ENCODE peak calls at places on chromosomes 12 and 14, in five cellular contexts. Y, H, V, X and O are unnamed samples.

GRCh38 chr14:79899610-79900009 is 311.7 kb downstream of the DIO2 start:
- DNase-seq in Y (no peak), X (no peak), H (no peak), V (no peak), O (no peak)

GRCh38 chr12:116484807-116485206 is 74.4 kb upstream of the MAP1LC3B2 start:
- DNase-seq in V (no peak), Y (no peak), X (no peak), H (no peak), O (no peak)

GRCh38 chr14:102026934-102027333 is 59.9 kb downstream of the HSP90AA1 start:
- DNase-seq in Y (no peak), H (no peak), X (no peak), V (no peak), O (no peak)

GRCh38 chr12:93468008-93468371 is 676 bp downstream of the MRPL42 start:
- DNase-seq in V (no peak), X (no peak), Y (no peak), H (no peak), O (no peak)

GRCh38 chr12:89356069-89356665 is 3.9 kb upstream of the DUSP6 start:
- DNase-seq in H (no peak), X (no peak), Y (no peak), V (no peak), O (no peak)

GRCh38 chr14:89428556-89429196 is 11.6 kb upstream of the FOXN3 start:
- DNase-seq in X (no peak), V (no peak), Y (no peak), H (no peak), O (peak; percentile 64)

GRCh38 chr12:124306686-124307555 is 12.0 kb downstream of the RFLNA start:
- DNase-seq in V (no peak), Y (no peak), H (no peak), X (no peak), O (no peak)

GRCh38 chr12:123938679-123939480 is 33.8 kb downstream of the CCDC92 start:
- DNase-seq in H (peak; percentile 74), Y (no peak), X (no peak), V (no peak), O (peak; percentile 76)

GRCh38 chr14:104869669-104870367 is 4.8 kb downstream of the CEP170B start:
- DNase-seq in V (no peak), X (no peak), H (no peak), Y (no peak), O (no peak)

GRCh38 chr12:113165521-113166450 is 16.3 kb downstream of the CFAP73 start:
- DNase-seq in X (no peak), H (no peak), Y (no peak), V (no peak), O (no peak)

GRCh38 chr12:92170050-92170449 is 24.4 kb upstream of the BTG1 start:
- DNase-seq in X (no peak), Y (no peak), V (no peak), H (no peak), O (no peak)

GRCh38 chr12:124827588-124828184 is 36.0 kb downstream of the SCARB1 start:
- DNase-seq in X (peak; percentile 69), Y (no peak), H (no peak), V (no peak), O (no peak)

GRCh38 chr12:72546106-72546505 is 273.9 kb downstream of the TRHDE start:
- DNase-seq in X (no peak), V (no peak), H (no peak), Y (no peak), O (no peak)

GRCh38 chr12:3313655-3314305 is 177.2 kb upstream of the PRMT8 start:
- DNase-seq in Y (peak; percentile 23), V (peak; percentile 28), H (no peak), X (no peak), O (peak; percentile 73)

GRCh38 chr12:1618489-1618888 is 10.5 kb upstream of the WNT5B start:
- DNase-seq in V (peak; percentile 14), X (no peak), H (no peak), Y (no peak), O (no peak)

GRCh38 chr12:45355750-45356149 is 139.9 kb downstream of the ANO6 start:
- DNase-seq in Y (no peak), H (no peak), X (no peak), V (no peak), O (no peak)

GRCh38 chr12:48865141-48865440 is 579 bp downstream of the RND1 start:
- DNase-seq in V (no peak), H (no peak), Y (no peak), X (no peak), O (peak; percentile 56)

GRCh38 chr12:64968989-64969819 is 144.8 kb downstream of the TBC1D30 start:
- DNase-seq in Y (no peak), V (peak; percentile 43), X (no peak), H (no peak), O (no peak)

GRCh38 chr14:70771781-70772212 is 37.5 kb downstream of the MAP3K9 start:
- DNase-seq in V (no peak), X (no peak), Y (no peak), H (peak; percentile 54), O (peak; percentile 34)

GRCh38 chr12:104669851-104670337 is 213.1 kb downstream of the CHST11 start:
- DNase-seq in X (no peak), Y (no peak), H (no peak), V (peak; percentile 63), O (no peak)

GRCh38 chr14:76236172-76237130 is 84.7 kb downstream of the GPATCH2L start:
- DNase-seq in V (no peak), H (no peak), Y (no peak), X (no peak), O (no peak)

GRCh38 chr14:74437654-74438053 is 11.6 kb upstream of the SYNDIG1L start:
- DNase-seq in H (peak; percentile 49), X (no peak), Y (no peak), V (peak; percentile 13), O (no peak)

GRCh38 chr12:31228811-31229792 is 96.8 kb downstream of the SINHCAF start:
- DNase-seq in Y (no peak), H (no peak), V (no peak), X (no peak), O (no peak)

GRCh38 chr14:103516426-103517171 is 6.0 kb downstream of the CKB start:
- DNase-seq in V (no peak), H (no peak), X (no peak), Y (no peak), O (no peak)

GRCh38 chr12:132171293-132171967 is 27.2 kb downstream of the NOC4L start:
- DNase-seq in X (no peak), V (no peak), H (no peak), Y (no peak), O (no peak)

GRCh38 chr12:132804426-132804861 is 24.2 kb downstream of the GOLGA3 start:
- DNase-seq in Y (no peak), H (no peak), V (no peak), X (peak; percentile 48), O (peak; percentile 83)

GRCh38 chr12:125983094-125983783 is 918.0 kb downstream of the AACS start:
- DNase-seq in V (no peak), Y (peak; percentile 95), H (peak; percentile 94), X (peak; percentile 90), O (peak; percentile 98)

GRCh38 chr12:5988659-5989116 is 43.6 kb upstream of the ANO2 start:
- DNase-seq in X (peak; percentile 83), H (peak; percentile 86), Y (peak; percentile 65), V (peak; percentile 72), O (peak; percentile 94)

DNA sequence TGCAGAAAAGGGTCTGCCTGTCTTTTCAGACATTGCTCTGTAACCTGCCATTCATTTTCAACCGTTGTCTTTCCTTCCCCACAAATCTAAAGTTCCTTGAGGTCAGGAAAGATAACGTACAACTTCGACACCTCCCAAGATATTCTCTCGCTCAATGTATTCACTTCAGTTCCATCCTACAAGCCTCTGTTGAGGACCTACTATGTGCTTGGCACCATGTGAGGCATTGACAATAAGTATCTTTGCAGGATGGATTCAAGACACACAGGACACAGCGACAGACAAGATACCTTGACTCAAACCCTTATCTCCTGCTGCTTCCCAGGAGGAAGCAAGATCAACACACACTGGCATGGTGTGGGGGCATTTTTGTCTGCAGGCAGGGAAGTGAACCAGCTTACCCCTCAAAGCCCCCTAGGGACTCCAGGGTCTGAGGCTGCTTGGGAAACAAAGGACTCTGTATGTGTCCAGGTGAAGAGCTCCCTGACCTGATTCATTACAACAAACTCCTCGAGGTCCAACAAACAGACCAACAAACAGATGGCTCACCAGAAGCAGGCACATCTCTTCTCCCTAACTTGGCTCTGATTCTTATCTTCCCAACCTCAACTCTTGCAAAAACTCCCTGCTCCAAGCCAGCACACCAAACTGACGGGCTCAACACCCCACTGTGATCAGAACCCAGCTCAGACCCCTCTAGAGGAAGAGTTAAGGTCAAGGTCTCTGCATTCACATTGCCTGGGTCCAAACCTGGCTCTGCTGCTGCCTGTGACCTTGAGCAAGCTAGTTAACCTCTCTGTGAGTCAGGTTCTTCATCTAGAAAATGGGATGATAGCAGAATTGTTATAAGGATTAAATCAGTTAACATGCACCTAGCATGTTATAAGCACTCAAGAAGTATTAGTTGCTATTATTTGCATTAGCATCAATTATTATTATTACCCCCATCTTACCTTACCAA is 6.3 kb downstream of the NUAK1 start:
- DNase-seq in H (no peak), V (no peak), X (no peak), Y (no peak), O (no peak)
- H3K4ac ChIP-seq in H (no peak overlapping the region), V (peak overlapping the region; percentile 29), X (peak overlapping the region; percentile 72), Y (no peak overlapping the region), O (peak overlapping the region; percentile 8)

GRCh38 chr14:65627315-65627714 is 214.8 kb downstream of the FUT8 start:
- DNase-seq in X (no peak), V (no peak), Y (no peak), H (no peak), O (no peak)
- H2BK12ac ChIP-seq in X (no peak overlapping the region), V (no peak overlapping the region), Y (no peak overlapping the region), H (no peak overlapping the region), O (no peak overlapping the region)

DNA sequence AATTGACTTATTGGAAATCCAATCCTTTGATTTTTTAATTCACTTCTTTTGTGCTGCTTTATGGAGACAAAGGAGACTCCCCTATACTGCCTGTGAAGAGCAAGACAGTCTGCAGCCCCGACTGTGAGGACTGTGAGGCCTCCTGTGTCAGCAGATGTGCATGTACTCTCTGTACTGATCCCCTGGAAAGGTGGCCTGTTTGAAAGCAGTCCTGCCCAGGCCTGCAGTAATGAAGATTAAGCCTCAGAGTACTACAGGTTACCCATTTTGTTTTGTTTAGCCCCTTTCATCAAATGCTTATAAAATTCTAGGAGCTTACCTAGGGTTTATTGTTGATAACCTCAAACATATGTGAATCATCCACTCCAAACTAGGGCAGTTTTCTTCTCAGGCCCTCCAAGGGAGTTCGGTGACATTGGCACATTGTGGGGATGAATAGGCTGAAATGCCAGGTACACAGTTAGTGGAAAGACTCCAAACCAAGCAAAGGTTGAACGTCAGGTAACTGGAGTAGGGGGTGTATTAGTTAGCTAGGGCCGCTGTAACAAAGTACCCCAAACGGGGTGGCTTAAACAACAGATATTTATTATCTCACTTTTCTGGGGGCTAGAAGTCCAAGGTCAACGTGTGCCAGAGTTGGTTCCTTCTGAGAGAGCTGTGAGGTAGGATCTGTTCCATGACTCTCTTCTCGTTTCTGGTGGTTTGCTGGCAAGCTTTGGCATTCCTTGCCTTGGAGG is 208.7 kb upstream of the BCL2L14 start:
- DNase-seq in X (no peak), V (no peak), H (no peak), Y (no peak), O (no peak)
- H3K4me2 ChIP-seq in X (no peak overlapping the region), V (no peak overlapping the region), H (no peak overlapping the region), Y (no peak overlapping the region), O (no peak overlapping the region)

DNA sequence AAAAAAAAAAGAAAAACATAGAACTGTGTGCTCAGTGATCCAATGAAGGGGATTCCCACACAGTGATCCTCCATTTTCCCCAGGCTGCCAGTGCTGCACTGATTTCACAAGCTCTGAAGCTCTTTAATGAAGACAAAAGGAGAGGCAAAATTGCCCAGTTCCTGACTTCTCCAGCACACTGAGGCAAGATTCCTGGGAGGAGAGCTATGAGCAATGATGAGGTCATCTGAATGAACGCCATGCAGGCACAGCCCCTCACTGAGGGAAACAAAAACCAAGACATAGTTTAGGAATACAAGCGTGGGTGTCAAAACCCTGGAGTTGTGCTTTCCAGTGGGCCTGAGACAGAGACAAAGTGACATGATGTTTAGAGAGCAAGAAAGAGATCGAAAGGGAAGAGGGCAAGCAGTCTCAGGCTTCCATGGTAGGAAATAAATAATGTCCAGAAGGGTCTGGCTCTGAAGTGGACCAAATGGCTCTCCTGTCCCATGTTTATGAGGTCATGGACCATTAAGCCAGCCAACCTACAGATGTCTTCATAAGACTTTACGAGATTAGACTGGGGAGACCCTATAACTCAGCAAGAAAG is 40.9 kb upstream of the SMUG1 start:
- DNase-seq in X (no peak), Y (no peak), H (no peak), V (peak; percentile 97), O (no peak)
- H3K4ac ChIP-seq in X (no peak overlapping the region), Y (no peak overlapping the region), H (no peak overlapping the region), V (no peak overlapping the region), O (no peak overlapping the region)